ENCODE peak calls at places on chromosome 22, in five cellular contexts. F, P, N, O and W are unnamed samples.

GRCh38 chr22:47200273-47201051 is 438.0 kb downstream of the TBC1D22A start:
- DNase-seq in P (no peak), O (no peak), N (no peak), F (no peak), W (peak; percentile 72)

GRCh38 chr22:31446208-31446607 is 43.4 kb downstream of the EIF4ENIF1 start:
- DNase-seq in F (no peak), P (no peak), O (no peak), N (no peak), W (no peak)

GRCh38 chr22:37162221-37163095 is 12.7 kb upstream of the IL2RB start:
- DNase-seq in O (no peak), P (no peak), F (no peak), N (peak; percentile 91), W (peak; percentile 48)

GRCh38 chr22:42176271-42176670 is 45.7 kb upstream of the CYP2D6 start:
- DNase-seq in O (no peak), F (no peak), P (no peak), N (no peak), W (no peak)

GRCh38 chr22:37303821-37304274 is 21.5 kb downstream of the CYTH4 start:
- DNase-seq in O (peak; percentile 87), P (peak; percentile 90), N (peak; percentile 79), F (peak; percentile 79), W (peak; percentile 99)

GRCh38 chr22:37242395-37242918 is 1.6 kb downstream of the RAC2 start:
- DNase-seq in O (no peak), N (peak; percentile 98), F (peak; percentile 80), P (peak; percentile 46), W (peak; percentile 91)

GRCh38 chr22:42780070-42780540 is 59.4 kb upstream of the A4GALT start:
- DNase-seq in O (peak; percentile 98), N (peak; percentile 78), P (peak; percentile 90), F (peak; percentile 71), W (peak; percentile 94)

GRCh38 chr22:34160117-34160758 is 240.0 kb upstream of the LARGE1 start:
- DNase-seq in N (no peak), O (no peak), P (no peak), F (no peak), W (no peak)

GRCh38 chr22:17477401-17477833 is 85.9 kb upstream of the SLC25A18 start:
- DNase-seq in N (no peak), F (no peak), P (no peak), O (no peak), W (no peak)

GRCh38 chr22:24925586-24926427 is 20.7 kb downstream of the LHFPL7 start:
- DNase-seq in F (no peak), P (no peak), N (no peak), O (no peak), W (no peak)

GRCh38 chr22:20243545-20244249 is 24.4 kb downstream of the RTN4R start:
- DNase-seq in O (peak; percentile 56), F (peak; percentile 67), P (peak; percentile 84), N (peak; percentile 80), W (peak; percentile 99)

GRCh38 chr22:38103641-38104040 is 6.8 kb downstream of the BAIAP2L2 start:
- DNase-seq in O (no peak), N (no peak), F (no peak), P (no peak), W (no peak)

GRCh38 chr22:44847380-44847779 is 95.0 kb downstream of the ARHGAP8 start:
- DNase-seq in F (no peak), P (no peak), O (no peak), N (no peak), W (peak; percentile 22)

GRCh38 chr22:45318558-45319318 is 9.0 kb downstream of the FAM118A start:
- DNase-seq in N (peak; percentile 75), P (peak; percentile 75), F (peak; percentile 32), O (no peak), W (no peak)

GRCh38 chr22:50473855-50474671 is 772 bp downstream of the SBF1 start:
- DNase-seq in P (peak; percentile 59), O (peak; percentile 76), F (no peak), N (peak; percentile 65), W (peak; percentile 99)

GRCh38 chr22:50737728-50738648 is at the start of gene ACR:
- DNase-seq in O (no peak), N (no peak), F (no peak), P (no peak), W (peak; percentile 49)

GRCh38 chr22:30214703-30215405 is 31.7 kb downstream of the LIF start:
- DNase-seq in F (no peak), N (peak; percentile 35), P (no peak), O (no peak), W (no peak)

GRCh38 chr22:45336971-45337431 is 27.3 kb downstream of the FAM118A start:
- DNase-seq in N (no peak), F (no peak), P (no peak), O (no peak), W (no peak)